ENCODE peak calls at places on chromosome 1, in seven cellular contexts. M is MM.1S, P is GM23338, W is PC-3, F is hepatocyte, Y is OCI-LY7, N is Karpas-422. A is an unnamed sample.

GRCh38 chr1:163076044-163076443 is 6.9 kb downstream of the RGS4 start:
- DNase-seq in P (no peak), M (no peak), N (no peak), Y (no peak), W (no peak), F (no peak), A (no peak)

GRCh38 chr1:27719286-27720251 is 6.2 kb upstream of the FAM76A start:
- DNase-seq in N (peak; percentile 62), P (peak; percentile 12), Y (peak; percentile 10), F (no peak), W (peak; percentile 20), M (peak; percentile 13), A (peak; percentile 24)

GRCh38 chr1:226980565-226981385 is 40.7 kb downstream of the COQ8A start:
- DNase-seq in P (no peak), M (no peak), Y (no peak), N (no peak), W (no peak), F (no peak), A (peak; percentile 37)

GRCh38 chr1:78334952-78335351 is 155.8 kb upstream of the PTGFR start:
- DNase-seq in P (no peak), N (no peak), Y (no peak), F (no peak), W (no peak), M (no peak), A (no peak)

GRCh38 chr1:206469933-206470691 is at the start of gene IKBKE:
- DNase-seq in P (peak; percentile 81), M (peak; percentile 91), W (peak; percentile 88), F (peak; percentile 79), N (peak; percentile 92), Y (peak; percentile 89), A (no peak)

GRCh38 chr1:208206092-208206698 is 38.0 kb downstream of the PLXNA2 start:
- DNase-seq in P (no peak), Y (no peak), N (peak; percentile 28), F (no peak), M (no peak), W (no peak), A (no peak)

GRCh38 chr1:145972580-145972979 is 8.1 kb downstream of the POLR3GL start:
- DNase-seq in M (no peak), P (no peak), W (no peak), Y (no peak), N (no peak), F (no peak), A (no peak)

GRCh38 chr1:51365774-51366173 is 35.4 kb upstream of the TTC39A start:
- DNase-seq in N (no peak), Y (no peak), M (no peak), W (no peak), F (no peak), P (no peak), A (no peak)

GRCh38 chr1:66764994-66765578 is 12.8 kb downstream of the DYNLT5 start:
- DNase-seq in P (peak; percentile 40), Y (peak; percentile 79), W (peak; percentile 65), F (peak; percentile 66), N (peak; percentile 77), M (peak; percentile 72), A (peak; percentile 42)

GRCh38 chr1:204288061-204288588 is 71.6 kb downstream of the PLEKHA6 start:
- DNase-seq in M (no peak), Y (no peak), F (peak; percentile 75), N (no peak), P (peak; percentile 58), W (peak; percentile 84), A (peak; percentile 68)

GRCh38 chr1:49111931-49112330 is 335.2 kb upstream of the BEND5 start:
- DNase-seq in M (no peak), P (no peak), N (no peak), Y (no peak), F (no peak), W (no peak), A (no peak)

GRCh38 chr1:226741009-226741408 is 1.9 kb upstream of the ITPKB start:
- DNase-seq in F (no peak), N (no peak), P (no peak), W (no peak), M (no peak), Y (peak; percentile 86), A (no peak)

GRCh38 chr1:5973771-5974170 is 18.5 kb downstream of the NPHP4 start:
- DNase-seq in P (no peak), W (no peak), F (no peak), M (no peak), Y (no peak), N (no peak), A (no peak)
- H3K9me2 ChIP-seq in P (no peaks in the 10 kb centered on the region), W (no peaks in the 10 kb centered on the region), F (no peaks in the 10 kb centered on the region), M (no peaks in the 10 kb centered on the region), Y (no peaks in the 10 kb centered on the region), N (no peaks in the 10 kb centered on the region), A (no peaks in the 10 kb centered on the region)

GRCh38 chr1:36144413-36144812 is 4.9 kb downstream of the TRAPPC3 start:
- DNase-seq in P (no peak), M (no peak), Y (no peak), F (no peak), N (no peak), W (no peak), A (no peak)
- H3K79me2 ChIP-seq in P (peaks cover 25% of the 10 kb centered on the region), M (peaks cover 71% of the 10 kb centered on the region), Y (peaks cover 39% of the 10 kb centered on the region), F (peaks cover 84% of the 10 kb centered on the region), N (peaks cover 81% of the 10 kb centered on the region), W (peaks cover 94% of the 10 kb centered on the region), A (peaks cover 98% of the 10 kb centered on the region)

GRCh38 chr1:47797555-47797954 is 199.6 kb downstream of the TRABD2B start:
- DNase-seq in P (no peak), Y (no peak), F (no peak), M (no peak), N (peak; percentile 58), W (no peak), A (no peak)
- H3K9me2 ChIP-seq in P (no peaks in the 10 kb centered on the region), Y (no peaks in the 10 kb centered on the region), F (no peaks in the 10 kb centered on the region), M (no peaks in the 10 kb centered on the region), N (no peaks in the 10 kb centered on the region), W (no peaks in the 10 kb centered on the region), A (no peaks in the 10 kb centered on the region)

GRCh38 chr1:42934541-42935312 is 23.9 kb downstream of the SLC2A1 start:
- DNase-seq in W (no peak), Y (no peak), P (no peak), M (no peak), F (no peak), N (no peak), A (no peak)

GRCh38 chr1:42933060-42933586 is 25.5 kb downstream of the SLC2A1 start:
- DNase-seq in M (no peak), F (no peak), W (no peak), Y (no peak), N (no peak), P (no peak), A (no peak)

GRCh38 chr1:42935313-42935624 is 23.4 kb downstream of the SLC2A1 start:
- DNase-seq in P (no peak), M (peak; percentile 48), F (no peak), Y (peak; percentile 50), W (no peak), N (peak; percentile 62), A (no peak)

GRCh38 chr1:42933610-42934009 is 25.1 kb downstream of the SLC2A1 start:
- DNase-seq in Y (no peak), M (no peak), W (no peak), F (no peak), P (no peak), N (no peak), A (no peak)

GRCh38 chr1:42934111-42934510 is 24.6 kb downstream of the SLC2A1 start:
- DNase-seq in W (no peak), Y (no peak), P (no peak), N (no peak), F (no peak), M (no peak), A (no peak)
- H3K79me2 ChIP-seq in W (peaks cover 57% of the 10 kb centered on the region), Y (peaks cover 49% of the 10 kb centered on the region), P (peaks cover 69% of the 10 kb centered on the region), N (peaks cover 75% of the 10 kb centered on the region), F (peaks cover 66% of the 10 kb centered on the region), M (peaks cover 59% of the 10 kb centered on the region), A (peaks cover 67% of the 10 kb centered on the region)

GRCh38 chr1:30395631-30396030 is 327.8 kb downstream of the MATN1 start:
- DNase-seq in Y (no peak), N (no peak), P (no peak), W (no peak), F (no peak), M (no peak), A (no peak)

GRCh38 chr1:30397576-30397975 is 325.8 kb downstream of the MATN1 start:
- DNase-seq in F (no peak), Y (no peak), W (no peak), N (no peak), P (no peak), M (no peak), A (no peak)

GRCh38 chr1:30402031-30402430 is 321.4 kb downstream of the MATN1 start:
- DNase-seq in F (no peak), P (no peak), W (no peak), N (no peak), Y (no peak), M (no peak), A (no peak)

GRCh38 chr1:30400436-30400975 is 322.9 kb downstream of the MATN1 start:
- DNase-seq in P (no peak), F (no peak), M (no peak), Y (no peak), W (no peak), N (no peak), A (no peak)

DNA sequence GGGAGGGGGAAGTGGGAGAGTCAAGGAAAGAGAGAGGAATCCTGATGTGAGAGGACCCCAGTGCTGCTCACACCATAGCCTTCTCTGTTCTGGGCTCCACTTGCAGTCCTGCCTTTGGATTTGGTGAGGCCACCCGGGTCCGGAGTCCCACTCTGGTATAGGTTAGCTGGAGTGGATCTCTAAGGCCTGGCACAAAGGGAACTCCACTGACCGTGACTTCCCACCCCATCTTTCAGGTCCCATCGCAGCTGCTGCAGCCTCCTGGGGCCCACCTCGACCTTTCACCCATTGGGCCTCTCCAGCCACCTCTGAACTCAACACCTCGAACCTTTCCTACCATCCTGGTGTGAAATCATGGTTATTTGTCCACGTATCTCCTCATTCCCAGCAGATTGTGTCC is 324.4 kb downstream of the MATN1 start:
- DNase-seq in P (no peak), Y (no peak), M (no peak), W (no peak), N (no peak), F (no peak), A (no peak)
- H3K9me2 ChIP-seq in P (no peaks in the 10 kb centered on the region), Y (no peaks in the 10 kb centered on the region), M (no peaks in the 10 kb centered on the region), W (no peaks in the 10 kb centered on the region), N (no peaks in the 10 kb centered on the region), F (no peaks in the 10 kb centered on the region), A (no peaks in the 10 kb centered on the region)

DNA sequence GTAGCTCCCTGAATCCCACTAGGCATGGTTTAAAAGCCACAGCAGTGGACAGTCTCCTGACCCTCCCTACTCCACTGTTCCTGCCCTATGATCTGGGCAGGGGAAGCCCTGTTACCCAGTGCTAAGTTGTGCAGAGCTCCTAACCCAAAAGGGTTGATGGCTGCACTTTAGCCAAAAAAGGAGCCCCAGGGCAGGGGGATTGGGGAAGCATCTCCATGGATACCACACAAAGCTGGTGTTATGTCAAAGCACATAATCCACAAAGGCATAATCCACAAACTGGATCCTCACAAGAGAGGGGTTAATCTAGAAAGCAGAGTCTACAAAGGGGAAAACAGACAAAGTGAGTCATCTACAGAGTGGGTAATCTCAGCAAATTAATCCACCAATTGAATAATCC is 5.7 kb downstream of the RSPO1 start:
- DNase-seq in N (no peak), W (no peak), F (no peak), Y (no peak), P (no peak), M (no peak), A (no peak)
- H3K79me2 ChIP-seq in N (no peaks in the 10 kb centered on the region), W (no peaks in the 10 kb centered on the region), F (no peaks in the 10 kb centered on the region), Y (no peaks in the 10 kb centered on the region), P (no peaks in the 10 kb centered on the region), M (no peaks in the 10 kb centered on the region), A (no peaks in the 10 kb centered on the region)